ENCODE peak calls at places on chromosome 10, in four cellular contexts. K is foreskin fibroblast, I is IMR-90, S is endodermal cell. W is an unnamed sample.
A peak's percentile ranks its signal among the peaks of the same experiment; 100 is the strongest.

GRCh38 chr10:95785317-95785716 is 29.4 kb downstream of the ENTPD1 start:
- DNase-seq in K (no peak), I (no peak), S (no peak), W (no peak)

GRCh38 chr10:131143425-131144165 is 167.9 kb downstream of the TCERG1L start:
- DNase-seq in K (no peak), I (no peak), S (no peak), W (no peak)

GRCh38 chr10:62735464-62736188 is 68.9 kb upstream of the ADO start:
- DNase-seq in K (no peak), I (peak; percentile 47), S (no peak), W (no peak)

GRCh38 chr10:38146579-38147333 is 52.6 kb downstream of the ZNF37A start:
- DNase-seq in K (no peak), I (peak; percentile 10), S (no peak), W (no peak)

GRCh38 chr10:87829986-87830732 is 12.1 kb upstream of the ATAD1 start:
- DNase-seq in K (no peak), I (no peak), S (no peak), W (no peak)

GRCh38 chr10:65143723-65144122 is 1622.5 kb downstream of the REEP3 start:
- DNase-seq in K (no peak), I (no peak), S (no peak), W (no peak)

GRCh38 chr10:91153508-91153907 is 67.0 kb upstream of the PCGF5 start:
- DNase-seq in K (no peak), I (no peak), S (no peak), W (no peak)

GRCh38 chr10:80137031-80137712 is 4.6 kb downstream of the PLAC9 start:
- DNase-seq in K (peak; percentile 74), I (peak; percentile 67), S (no peak), W (no peak)

GRCh38 chr10:99207340-99207739 is 28.3 kb downstream of the HPSE2 start:
- DNase-seq in K (no peak), I (no peak), S (no peak), W (no peak)

GRCh38 chr10:60203993-60204618 is 185.6 kb downstream of the ANK3 start:
- DNase-seq in K (no peak), I (peak; percentile 54), S (no peak), W (peak; percentile 19)

GRCh38 chr10:77940627-77941026 is 14.1 kb upstream of the DLG5 start:
- DNase-seq in K (no peak), I (no peak), S (no peak), W (no peak)

GRCh38 chr10:115982076-115982475 is 290.9 kb downstream of the GFRA1 start:
- DNase-seq in K (no peak), I (no peak), S (no peak), W (no peak)

GRCh38 chr10:33897255-33897893 is 562.9 kb upstream of the NRP1 start:
- DNase-seq in K (no peak), I (peak; percentile 67), S (no peak), W (no peak)

GRCh38 chr10:5640501-5640900 is 25.9 kb downstream of the ASB13 start:
- DNase-seq in K (no peak), I (no peak), S (no peak), W (no peak)

GRCh38 chr10:130020651-130021372 is 56.7 kb upstream of the EBF3 start:
- DNase-seq in K (peak; percentile 35), I (no peak), S (peak; percentile 45), W (no peak)

GRCh38 chr10:43322321-43322720 is 49.1 kb upstream of the FXYD4 start:
- DNase-seq in K (no peak), I (no peak), S (no peak), W (no peak)

GRCh38 chr10:12333382-12334185 is 15.8 kb upstream of the CAMK1D start:
- DNase-seq in K (peak; percentile 87), I (peak; percentile 97), S (no peak), W (peak; percentile 98)
- TF ChIP-seq CTCF in K (no peak), I (no peak), S (no peak), W (no peak)

DNA sequence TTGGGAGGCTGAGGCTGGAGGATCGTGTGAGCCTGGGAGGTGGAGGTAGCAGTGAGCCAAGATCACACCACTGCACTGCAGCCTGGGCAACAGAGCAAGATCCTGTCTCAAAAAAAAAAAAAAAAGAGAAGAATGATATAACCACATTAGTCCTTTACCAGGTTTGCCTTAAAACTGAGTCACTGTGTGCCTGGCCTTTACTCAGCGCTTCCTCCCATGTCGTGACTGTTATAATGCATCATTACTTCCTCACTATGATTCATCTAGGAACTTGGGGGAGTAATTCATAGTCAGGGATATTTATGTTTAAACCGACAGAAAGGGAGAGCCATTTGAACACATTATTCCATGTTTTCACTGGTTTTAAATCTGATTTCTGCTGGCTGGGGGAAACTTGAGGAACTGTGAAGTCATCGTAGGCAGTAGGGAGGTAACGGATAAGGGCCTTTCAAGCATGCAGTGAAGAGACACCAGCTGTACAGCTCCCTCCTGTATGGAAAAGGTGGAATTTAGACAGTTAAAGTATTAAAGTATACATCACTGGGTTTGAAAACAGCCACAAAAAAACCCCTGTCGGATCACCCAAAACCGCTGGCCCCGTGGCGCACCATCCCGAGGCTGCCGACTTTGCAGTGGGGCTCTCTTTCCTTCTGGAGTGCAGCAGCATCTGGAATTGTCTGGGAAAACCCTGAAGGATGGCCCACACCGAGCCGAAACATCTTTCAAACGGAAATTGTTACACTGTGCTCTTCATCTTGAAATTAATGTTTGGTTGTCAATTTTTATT is 119.8 kb downstream of the NKX6-2 start:
- DNase-seq in K (peak; percentile 92), I (peak; percentile 97), S (no peak), W (peak; percentile 20)
- H3K4me3 ChIP-seq in K (no peak overlapping the region), I (no peak overlapping the region), S (no peak overlapping the region), W (no peak overlapping the region)

GRCh38 chr10:113148899-113149298 is 198.9 kb downstream of the TCF7L2 start:
- DNase-seq in K (no peak), I (no peak), S (no peak), W (no peak)
- TF ChIP-seq CTCF in K (no peak), I (no peak), S (no peak), W (no peak)

GRCh38 chr10:8312861-8313260 is 258.4 kb downstream of the GATA3 start:
- DNase-seq in K (no peak), I (peak; percentile 24), S (no peak), W (no peak)
- H3K4me3 ChIP-seq in K (no peak overlapping the region), I (no peak overlapping the region), S (no peak overlapping the region), W (no peak overlapping the region)

W was measured in astrocyte of the cerebellum.